ENCODE peak calls at places on chromosomes 5 and 9, in five cellular contexts. M, Z, L, Y and J are unnamed samples.

GRCh38 chr9:125632321-125633115 is 74.5 kb downstream of the MAPKAP1 start:
- DNase-seq in L (no peak), M (no peak), Y (peak; percentile 92), Z (no peak), J (no peak)

GRCh38 chr5:134145779-134146581 is 30.8 kb downstream of the SKP1 start:
- DNase-seq in Z (peak; percentile 89), Y (peak; percentile 52), L (peak; percentile 1), M (peak; percentile 81), J (peak; percentile 87)

GRCh38 chr5:165594693-165595092 is 2089.3 kb downstream of the MAT2B start:
- DNase-seq in L (no peak), Z (no peak), Y (no peak), M (no peak), J (no peak)

GRCh38 chr5:37696190-37697021 is 143.4 kb downstream of the GDNF start:
- DNase-seq in Z (no peak), Y (no peak), L (peak; percentile 5), M (no peak), J (peak; percentile 49)

GRCh38 chr5:133450311-133450710 is 162.0 kb downstream of the FSTL4 start:
- DNase-seq in Z (no peak), M (no peak), L (no peak), Y (no peak), J (no peak)

GRCh38 chr5:107359033-107359915 is 311.5 kb downstream of the EFNA5 start:
- DNase-seq in M (no peak), Z (no peak), Y (no peak), L (no peak), J (peak; percentile 72)

GRCh38 chr5:179553875-179554274 is 3.5 kb downstream of the RUFY1 start:
- DNase-seq in Z (no peak), Y (no peak), L (no peak), M (no peak), J (peak; percentile 71)

GRCh38 chr5:10678236-10678635 is 82.8 kb downstream of the DAP start:
- DNase-seq in M (no peak), L (no peak), Y (no peak), Z (no peak), J (no peak)

GRCh38 chr5:169545762-169546161 is 37.8 kb upstream of the SPDL1 start:
- DNase-seq in M (no peak), L (no peak), Y (no peak), Z (no peak), J (peak; percentile 20)

GRCh38 chr5:87302061-87302460 is 34.4 kb downstream of the RASA1 start:
- DNase-seq in M (no peak), Z (no peak), Y (no peak), L (no peak), J (peak; percentile 52)

GRCh38 chr5:168693297-168693696 is 114.1 kb upstream of the PANK3 start:
- DNase-seq in Y (no peak), Z (no peak), M (no peak), L (no peak), J (no peak)

GRCh38 chr9:72807765-72808445 is 144.9 kb downstream of the ALDH1A1 start:
- DNase-seq in Y (no peak), M (no peak), L (no peak), Z (no peak), J (peak; percentile 7)

GRCh38 chr5:78698218-78698751 is 49.7 kb upstream of the LHFPL2 start:
- DNase-seq in Z (no peak), L (no peak), M (no peak), Y (no peak), J (peak; percentile 54)

GRCh38 chr9:132044176-132044880 is 35.3 kb downstream of the MED27 start:
- DNase-seq in Y (peak; percentile 53), Z (no peak), L (no peak), M (no peak), J (no peak)

GRCh38 chr9:2963307-2963706 is 119.4 kb upstream of the PUM3 start:
- DNase-seq in L (no peak), Z (no peak), M (no peak), Y (no peak), J (no peak)

GRCh38 chr9:96607971-96608370 is 11.7 kb downstream of the CDC14B start:
- DNase-seq in L (no peak), Z (no peak), Y (no peak), M (no peak), J (no peak)

GRCh38 chr5:124176692-124177091 is 569.7 kb downstream of the ZNF608 start:
- DNase-seq in L (no peak), Z (no peak), Y (no peak), M (no peak), J (no peak)

GRCh38 chr5:95923918-95924559 is 37.6 kb downstream of the ELL2 start:
- DNase-seq in M (no peak), Y (no peak), L (no peak), Z (no peak), J (no peak)

GRCh38 chr9:98706651-98707103 is 2.1 kb downstream of the GABBR2 start:
- DNase-seq in M (no peak), Y (no peak), L (peak; percentile 71), Z (no peak), J (no peak)

GRCh38 chr9:87545858-87546257 is 48.2 kb downstream of the DAPK1 start:
- DNase-seq in M (no peak), L (no peak), Y (no peak), Z (no peak), J (peak; percentile 0)

GRCh38 chr9:72583370-72583769 is 62.0 kb downstream of the TMC1 start:
- DNase-seq in Z (no peak), Y (no peak), M (no peak), L (no peak), J (no peak)

GRCh38 chr9:132756214-132756799 is 86.0 kb downstream of the GTF3C4 start:
- DNase-seq in L (no peak), Z (no peak), Y (no peak), M (no peak), J (no peak)

GRCh38 chr5:92421937-92422336 is 1038.8 kb upstream of the ARRDC3 start:
- DNase-seq in Z (no peak), Y (no peak), M (peak; percentile 32), L (no peak), J (peak; percentile 10)

GRCh38 chr5:8394965-8395364 is 526.0 kb downstream of the MTRR start:
- DNase-seq in M (no peak), Y (no peak), Z (no peak), L (no peak), J (no peak)

GRCh38 chr5:127885176-127885575 is 182.0 kb downstream of the CCDC192 start:
- DNase-seq in Y (peak; percentile 29), M (no peak), L (no peak), Z (no peak), J (no peak)

GRCh38 chr5:38809388-38810359 is 36.1 kb upstream of the OSMR start:
- DNase-seq in M (peak; percentile 82), L (peak; percentile 82), Z (no peak), Y (peak; percentile 93), J (peak; percentile 85)

GRCh38 chr5:72467987-72468386 is 39.2 kb downstream of the ZNF366 start:
- DNase-seq in M (no peak), L (no peak), Y (no peak), Z (no peak), J (peak; percentile 56)

GRCh38 chr5:36489505-36489904 is 116.9 kb upstream of the SLC1A3 start:
- DNase-seq in M (no peak), L (no peak), Z (no peak), Y (no peak), J (no peak)

GRCh38 chr5:154097031-154097430 is 58.3 kb downstream of the MFAP3 start:
- DNase-seq in Y (no peak), M (no peak), Z (no peak), L (no peak), J (no peak)

GRCh38 chr9:131892890-131893289 is 153.0 kb upstream of the RAPGEF1 start:
- DNase-seq in Z (no peak), Y (no peak), M (no peak), L (no peak), J (no peak)

GRCh38 chr9:113737414-113738271 is 138.5 kb upstream of the ZNF618 start:
- DNase-seq in Y (peak; percentile 61), M (peak; percentile 73), L (peak; percentile 55), Z (no peak), J (peak; percentile 78)

GRCh38 chr9:3794005-3794404 is 268.2 kb upstream of the RFX3 start:
- DNase-seq in Z (no peak), M (peak; percentile 80), Y (peak; percentile 67), L (peak; percentile 83), J (peak; percentile 23)

GRCh38 chr9:129275626-129276247 is 97.7 kb upstream of the IER5L start:
- DNase-seq in Y (no peak), L (no peak), Z (no peak), M (no peak), J (no peak)

GRCh38 chr5:173472164-173472563 is 143.9 kb upstream of the STC2 start:
- DNase-seq in M (no peak), Z (no peak), Y (no peak), L (no peak), J (peak; percentile 96)

GRCh38 chr9:26301659-26302058 is 590.9 kb downstream of the CAAP1 start:
- DNase-seq in Z (no peak), M (no peak), Y (no peak), L (no peak), J (no peak)